ENCODE peak calls at places on chromosome 15, in ten cellular contexts. D, Z, F, R, H, I, C, U, X and L are unnamed samples.

GRCh38 chr15:69766156-69766555 is 313.5 kb downstream of the RPLP1 start:
- DNase-seq in D (no peak), Z (no peak), F (no peak), R (no peak), H (no peak), I (no peak), C (no peak), U (no peak), X (no peak), L (no peak)

GRCh38 chr15:65791335-65792129 is 561 bp downstream of the DENND4A start:
- DNase-seq in D (peak), Z (peak), F (peak), R (no peak), H (peak), I (no peak), C (peak), U (peak), X (peak), L (peak)

GRCh38 chr15:85597155-85597815 is 197.4 kb downstream of the KLHL25 start:
- DNase-seq in D (no peak), Z (no peak), F (no peak), R (no peak), H (no peak), I (no peak), C (no peak), U (no peak), X (no peak), L (no peak)

GRCh38 chr15:48695088-48695834 is 49.8 kb upstream of the FBN1 start:
- DNase-seq in D (peak), Z (no peak), F (no peak), R (no peak), H (no peak), I (no peak), C (no peak), U (no peak), X (peak), L (no peak)

GRCh38 chr15:23690015-23690414 is 2.9 kb upstream of the NDN start:
- DNase-seq in D (no peak), Z (no peak), F (no peak), R (no peak), H (no peak), I (no peak), C (no peak), U (no peak), X (no peak), L (no peak)

GRCh38 chr15:42140383-42141070 is 15.9 kb downstream of the PLA2G4F start:
- DNase-seq in D (no peak), Z (no peak), F (no peak), R (no peak), H (no peak), I (no peak), C (no peak), U (no peak), X (no peak), L (no peak)

GRCh38 chr15:51621917-51622268 is 678 bp downstream of the DMXL2 start:
- DNase-seq in D (peak), Z (peak), F (peak), R (peak), H (peak), I (peak), C (peak), U (peak), X (peak), L (no peak)

GRCh38 chr15:82313446-82313845 is 35.8 kb downstream of the GOLGA6L10 start:
- DNase-seq in D (no peak), Z (no peak), F (no peak), R (no peak), H (no peak), I (peak), C (no peak), U (no peak), X (no peak), L (no peak)

DNA sequence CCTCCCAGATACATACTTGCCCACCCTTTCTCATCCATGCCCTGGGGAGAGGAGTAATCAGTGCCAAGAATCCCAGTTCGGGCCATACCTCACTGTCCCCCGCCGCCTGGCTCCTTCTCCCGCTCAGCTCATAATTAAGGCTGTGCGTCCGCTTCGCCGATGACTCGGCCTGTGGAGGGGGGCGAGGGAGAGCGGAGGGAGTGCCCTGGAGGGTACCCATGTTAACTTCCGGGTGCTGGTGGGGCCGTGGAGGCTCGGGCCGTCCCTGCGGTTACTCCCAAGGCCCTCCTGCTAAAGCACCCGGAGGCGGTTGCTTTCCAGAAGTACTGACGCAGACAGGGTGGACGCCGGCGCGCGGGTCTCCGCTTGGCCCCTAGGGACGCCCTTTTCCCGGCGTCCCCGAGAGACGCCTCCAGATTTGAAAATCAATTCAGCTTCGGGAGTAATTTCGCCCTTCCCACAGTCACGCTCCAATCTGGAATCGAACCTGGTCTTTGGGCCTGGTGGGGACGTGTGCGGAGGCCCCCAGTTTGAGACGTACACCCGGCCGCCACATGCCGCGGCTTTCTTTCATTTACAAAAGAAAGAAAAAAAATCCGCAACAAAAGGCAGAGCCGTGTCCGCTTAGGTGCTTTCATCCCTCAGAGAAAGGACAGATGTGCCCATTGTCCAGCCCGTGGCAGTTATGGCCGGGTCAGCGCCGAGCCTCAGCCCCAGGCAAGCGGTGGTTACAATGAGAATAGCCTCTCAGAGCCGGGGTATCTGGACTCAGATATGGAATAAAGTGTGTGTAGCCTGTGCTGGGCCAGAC is 1.0 kb upstream of the ONECUT1 start:
- DNase-seq in D (no peak), Z (no peak), F (no peak), R (peak), H (no peak), I (no peak), C (no peak), U (no peak), X (no peak), L (no peak)
- TF ChIP-seq CTCF in D (no peak), Z (no peak), F (no peak), R (peak), H (no peak), I (peak), C (no peak), U (no peak), X (peak), L (no peak)

GRCh38 chr15:100132309-100132708 is 209.5 kb downstream of the ADAMTS17 start:
- DNase-seq in D (no peak), Z (no peak), F (no peak), R (no peak), H (no peak), I (no peak), C (no peak), U (no peak), X (no peak), L (no peak)

GRCh38 chr15:100133001-100133400 is 208.8 kb downstream of the ADAMTS17 start:
- DNase-seq in D (no peak), Z (no peak), F (no peak), R (no peak), H (no peak), I (no peak), C (no peak), U (no peak), X (no peak), L (no peak)

GRCh38 chr15:100133981-100134711 is 207.6 kb downstream of the ADAMTS17 start:
- DNase-seq in D (no peak), Z (no peak), F (no peak), R (no peak), H (no peak), I (no peak), C (no peak), U (no peak), X (no peak), L (no peak)

GRCh38 chr15:100129677-100130076 is 212.1 kb downstream of the ADAMTS17 start:
- DNase-seq in D (no peak), Z (no peak), F (no peak), R (no peak), H (no peak), I (no peak), C (no peak), U (no peak), X (no peak), L (no peak)

DNA sequence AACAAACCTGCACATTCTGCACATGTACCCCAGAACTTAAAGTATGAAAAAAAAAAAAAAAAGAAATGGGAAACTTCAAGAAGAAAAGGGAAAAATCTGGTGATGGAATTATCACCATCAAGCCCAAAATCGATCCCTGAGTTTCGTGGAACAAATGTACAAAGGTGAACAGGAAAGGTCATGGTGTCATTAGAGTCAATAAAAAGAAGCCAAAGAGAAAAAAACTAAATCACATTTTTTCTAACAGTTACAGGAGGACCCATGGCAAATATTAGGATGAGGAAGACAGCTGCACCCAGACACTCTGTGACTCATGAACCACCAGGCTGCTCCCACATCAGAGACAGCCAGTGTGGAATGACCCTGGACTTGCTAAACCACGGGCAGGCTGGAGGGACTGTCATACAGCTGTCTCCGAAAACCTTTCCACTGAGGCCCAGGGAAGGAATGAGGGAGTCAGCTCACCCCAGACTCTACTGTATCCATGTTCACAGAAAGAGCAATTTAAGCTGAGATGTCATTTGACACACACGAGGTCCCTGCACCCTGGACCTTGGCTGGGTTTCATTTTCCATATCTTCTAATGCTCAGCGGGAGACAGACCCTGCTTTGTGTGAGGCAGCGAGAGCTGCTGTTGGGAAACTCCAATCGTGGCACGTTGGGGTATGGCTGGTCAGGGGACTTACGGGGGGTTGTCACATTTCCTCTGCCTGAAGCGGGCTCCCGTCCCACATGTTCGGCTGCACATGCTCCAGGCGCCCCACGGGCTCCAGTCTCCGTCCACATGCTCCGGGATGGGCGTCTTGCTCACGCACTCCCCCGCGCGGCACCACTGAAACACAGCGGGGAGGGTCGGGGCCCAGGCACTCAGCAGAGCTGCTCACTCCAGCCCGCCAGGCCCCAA is 210.2 kb downstream of the ADAMTS17 start:
- DNase-seq in D (no peak), Z (peak), F (no peak), R (peak), H (peak), I (no peak), C (no peak), U (peak), X (peak), L (no peak)
- TF ChIP-seq CTCF in D (no peak), Z (peak), F (no peak), R (peak), H (peak), I (peak), C (no peak), U (peak), X (peak), L (no peak)

GRCh38 chr15:25783607-25784131 is 79.5 kb downstream of the ATP10A start:
- DNase-seq in D (no peak), Z (no peak), F (no peak), R (peak), H (no peak), I (no peak), C (no peak), U (no peak), X (no peak), L (no peak)
- TF ChIP-seq CTCF in D (no peak), Z (no peak), F (no peak), R (peak), H (peak), I (peak), C (peak), U (peak), X (peak), L (no peak)

GRCh38 chr15:77617507-77618285 is 15.0 kb downstream of the LINGO1 start:
- DNase-seq in D (peak), Z (no peak), F (no peak), R (no peak), H (no peak), I (no peak), C (no peak), U (no peak), X (peak), L (no peak)
- TF ChIP-seq CTCF in D (peak), Z (no peak), F (no peak), R (peak), H (peak), I (peak), C (peak), U (no peak), X (peak), L (no peak)

DNA sequence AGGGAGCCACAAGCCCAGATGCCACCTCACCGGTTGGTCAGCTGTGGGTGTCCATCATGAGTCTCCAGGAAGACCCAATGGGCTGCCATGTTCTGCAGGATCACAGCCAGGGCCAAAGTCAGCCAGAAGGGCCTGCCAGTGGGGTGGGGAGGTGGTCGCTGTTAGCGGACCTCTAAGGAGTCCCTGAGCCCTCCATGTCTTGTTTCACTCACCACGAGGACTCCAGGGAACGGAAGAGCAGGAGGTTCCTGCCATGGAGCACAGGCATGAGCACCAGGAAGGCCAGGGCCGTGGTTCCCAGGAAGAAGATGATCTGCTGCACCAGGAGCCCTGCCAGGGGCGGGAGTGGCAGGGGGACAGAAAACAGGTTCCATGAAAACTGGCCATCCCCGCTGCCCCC is 8.6 kb downstream of the ISLR start:
- DNase-seq in D (no peak), Z (no peak), F (no peak), R (no peak), H (no peak), I (no peak), C (no peak), U (peak), X (no peak), L (no peak)
- TF ChIP-seq CTCF in D (no peak), Z (no peak), F (no peak), R (no peak), H (no peak), I (no peak), C (no peak), U (no peak), X (no peak), L (no peak)

DNA sequence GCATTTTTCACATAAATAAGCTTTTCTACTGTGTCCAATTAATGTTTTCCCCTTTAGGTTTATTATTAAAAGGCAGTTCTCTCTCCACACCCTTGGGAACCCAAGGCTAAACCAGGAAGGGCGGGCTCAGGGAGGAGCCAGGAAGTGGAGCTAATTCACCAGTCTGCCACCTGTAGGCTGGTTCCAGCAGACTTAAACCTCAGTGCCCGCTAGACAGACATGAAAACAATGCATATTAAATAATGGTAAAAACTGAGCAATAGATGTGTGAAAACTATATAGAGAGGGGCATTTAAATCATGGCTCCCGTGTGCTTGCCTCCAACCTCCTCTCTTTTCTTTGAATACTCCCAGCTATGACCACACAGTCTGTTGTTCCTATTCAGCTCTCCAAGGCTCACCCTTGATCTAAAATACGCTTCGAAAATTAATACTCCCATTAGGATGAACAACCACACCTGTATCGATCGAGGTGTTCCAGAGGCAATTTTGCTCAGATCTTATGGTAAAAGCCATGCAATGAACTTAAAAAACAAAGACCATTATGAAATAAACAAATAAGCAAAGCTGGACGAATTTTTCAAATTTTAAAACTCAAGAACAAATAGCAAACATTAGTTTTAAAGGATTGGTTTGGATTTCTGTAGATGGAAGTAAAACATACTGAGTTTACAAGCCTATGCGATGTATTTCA is 253.3 kb downstream of the TJP1 start:
- DNase-seq in D (peak), Z (no peak), F (no peak), R (no peak), H (no peak), I (no peak), C (no peak), U (no peak), X (peak), L (no peak)
- TF ChIP-seq CTCF in D (no peak), Z (no peak), F (no peak), R (peak), H (peak), I (peak), C (no peak), U (no peak), X (peak), L (no peak)

GRCh38 chr15:73710321-73710720 is 26.1 kb downstream of the CD276 start:
- DNase-seq in D (no peak), Z (no peak), F (no peak), R (no peak), H (no peak), I (no peak), C (no peak), U (no peak), X (no peak), L (no peak)

GRCh38 chr15:73709671-73710070 is 25.5 kb downstream of the CD276 start:
- DNase-seq in D (no peak), Z (no peak), F (no peak), R (no peak), H (no peak), I (no peak), C (no peak), U (no peak), X (no peak), L (no peak)

GRCh38 chr15:73714695-73715301 is 30.6 kb downstream of the CD276 start:
- DNase-seq in D (no peak), Z (no peak), F (no peak), R (no peak), H (no peak), I (no peak), C (no peak), U (no peak), X (no peak), L (no peak)

GRCh38 chr15:73711526-73711925 is 27.3 kb downstream of the CD276 start:
- DNase-seq in D (no peak), Z (no peak), F (no peak), R (no peak), H (no peak), I (no peak), C (no peak), U (no peak), X (no peak), L (no peak)

DNA sequence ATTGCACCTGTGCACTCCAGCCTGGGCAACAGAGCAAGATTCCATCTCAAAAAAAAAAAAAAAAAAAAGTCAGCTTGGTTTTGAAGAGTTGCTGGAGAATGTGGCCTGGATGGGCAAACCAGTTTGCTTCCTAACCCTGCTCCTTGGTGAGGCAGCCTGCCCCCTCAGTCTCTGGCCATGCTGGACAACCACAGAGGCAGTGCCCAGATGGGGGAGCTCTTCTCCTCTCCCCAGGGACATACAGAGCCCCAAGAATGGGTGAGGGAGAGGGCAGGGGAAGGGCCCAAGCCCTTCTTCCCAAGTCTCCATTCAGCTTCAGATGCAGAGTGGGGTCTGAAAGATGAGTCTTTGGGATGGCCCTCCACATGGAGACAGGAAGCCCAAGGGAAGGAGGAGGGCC is 27.9 kb downstream of the CD276 start:
- DNase-seq in D (no peak), Z (no peak), F (no peak), R (no peak), H (no peak), I (no peak), C (no peak), U (no peak), X (no peak), L (no peak)
- TF ChIP-seq CTCF in D (no peak), Z (no peak), F (no peak), R (no peak), H (peak), I (no peak), C (no peak), U (no peak), X (peak), L (no peak)

DNA sequence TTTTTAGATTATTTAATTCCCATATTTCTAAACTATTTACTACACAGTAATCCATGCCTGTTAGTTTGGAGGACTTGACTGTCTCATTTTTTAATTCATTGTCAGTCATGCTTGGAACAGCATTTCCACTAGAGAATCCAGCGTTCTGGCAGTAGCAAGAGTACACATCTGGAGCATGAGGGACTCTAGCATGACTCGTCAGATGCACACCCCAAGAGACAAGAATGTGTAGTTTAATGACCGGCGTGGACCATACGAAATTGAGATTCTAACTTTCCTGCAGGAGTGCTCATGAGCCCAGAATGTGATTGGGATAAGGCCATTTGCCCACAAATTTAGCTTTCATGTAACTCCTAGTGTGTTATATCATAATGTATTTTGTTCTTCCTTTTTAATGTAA is 48.9 kb downstream of the ASB7 start:
- DNase-seq in D (no peak), Z (no peak), F (no peak), R (no peak), H (no peak), I (no peak), C (no peak), U (no peak), X (no peak), L (no peak)
- TF ChIP-seq CTCF in D (no peak), Z (no peak), F (no peak), R (no peak), H (no peak), I (no peak), C (no peak), U (no peak), X (peak), L (no peak)

GRCh38 chr15:60081976-60082375 is 77.9 kb downstream of the FOXB1 start:
- DNase-seq in D (no peak), Z (no peak), F (no peak), R (no peak), H (no peak), I (no peak), C (no peak), U (no peak), X (no peak), L (no peak)

GRCh38 chr15:60076055-60076454 is 71.9 kb downstream of the FOXB1 start:
- DNase-seq in D (no peak), Z (no peak), F (no peak), R (no peak), H (no peak), I (no peak), C (no peak), U (no peak), X (no peak), L (no peak)

GRCh38 chr15:60077581-60078359 is 73.7 kb downstream of the FOXB1 start:
- DNase-seq in D (no peak), Z (no peak), F (no peak), R (no peak), H (no peak), I (no peak), C (no peak), U (no peak), X (no peak), L (no peak)

GRCh38 chr15:60076582-60077263 is 72.6 kb downstream of the FOXB1 start:
- DNase-seq in D (no peak), Z (no peak), F (no peak), R (peak), H (no peak), I (no peak), C (no peak), U (no peak), X (no peak), L (no peak)

GRCh38 chr15:60079210-60079609 is 75.1 kb downstream of the FOXB1 start:
- DNase-seq in D (no peak), Z (no peak), F (no peak), R (no peak), H (no peak), I (no peak), C (no peak), U (no peak), X (peak), L (no peak)
- TF ChIP-seq CTCF in D (no peak), Z (no peak), F (no peak), R (peak), H (no peak), I (peak), C (peak), U (no peak), X (peak), L (no peak)

GRCh38 chr15:26126819-26127387 is 263.8 kb upstream of the ATP10A start:
- DNase-seq in D (no peak), Z (no peak), F (no peak), R (no peak), H (no peak), I (no peak), C (no peak), U (no peak), X (no peak), L (no peak)
- TF ChIP-seq CTCF in D (no peak), Z (no peak), F (no peak), R (no peak), H (no peak), I (no peak), C (no peak), U (no peak), X (no peak), L (no peak)